ENCODE peak calls at places on chromosomes 2 and 18, in seven cellular contexts. One of them, this sample, is unnamed.

GRCh38 chr2:34193164-34193563 is 594.1 kb upstream of the FAM98A start:
- DNase-seq in IMR-90: no peak
- DNase-seq in H9: no peak
- DNase-seq in mesenchymal stem cell: no peak
- DNase-seq in mesendoderm: no peak
- DNase-seq in neuronal stem cell: no peak
- DNase-seq in H1: no peak
- DNase-seq in this sample: no peak

GRCh38 chr2:72964146-72964525 is 46.8 kb downstream of the EMX1 start:
- DNase-seq in IMR-90: no peak
- DNase-seq in H9: no peak
- DNase-seq in mesenchymal stem cell: no peak
- DNase-seq in mesendoderm: no peak
- DNase-seq in neuronal stem cell: no peak
- DNase-seq in H1: no peak
- DNase-seq in this sample: no peak

GRCh38 chr18:7568426-7568825 is 1.3 kb downstream of the PTPRM start:
- DNase-seq in IMR-90: peak; percentile 20
- DNase-seq in H9: peak; percentile 68
- DNase-seq in mesenchymal stem cell: peak; percentile 59
- DNase-seq in mesendoderm: peak; percentile 74
- DNase-seq in neuronal stem cell: no peak
- DNase-seq in H1: no peak
- DNase-seq in this sample: no peak

GRCh38 chr2:177478029-177478428 is 85.5 kb downstream of the AGPS start:
- DNase-seq in IMR-90: no peak
- DNase-seq in H9: no peak
- DNase-seq in mesenchymal stem cell: no peak
- DNase-seq in mesendoderm: peak; percentile 63
- DNase-seq in neuronal stem cell: no peak
- DNase-seq in H1: no peak
- DNase-seq in this sample: no peak

GRCh38 chr18:23226386-23226785 is 91.1 kb downstream of the CABLES1 start:
- DNase-seq in IMR-90: peak; percentile 61
- DNase-seq in H9: no peak
- DNase-seq in mesenchymal stem cell: peak; percentile 57
- DNase-seq in mesendoderm: no peak
- DNase-seq in neuronal stem cell: no peak
- DNase-seq in H1: no peak
- DNase-seq in this sample: no peak

GRCh38 chr18:79117380-79117779 is 48.2 kb downstream of the ATP9B start:
- DNase-seq in IMR-90: peak; percentile 18
- DNase-seq in H9: no peak
- DNase-seq in mesenchymal stem cell: peak; percentile 13
- DNase-seq in mesendoderm: no peak
- DNase-seq in neuronal stem cell: no peak
- DNase-seq in H1: no peak
- DNase-seq in this sample: no peak

GRCh38 chr2:211802611-211803010 is 736.0 kb downstream of the ERBB4 start:
- DNase-seq in IMR-90: no peak
- DNase-seq in H9: no peak
- DNase-seq in mesenchymal stem cell: no peak
- DNase-seq in mesendoderm: no peak
- DNase-seq in neuronal stem cell: no peak
- DNase-seq in H1: no peak
- DNase-seq in this sample: no peak

GRCh38 chr18:76493213-76494107 is 1.6 kb downstream of the ZNF516 start:
- DNase-seq in IMR-90: peak; percentile 72
- DNase-seq in H9: peak; percentile 64
- DNase-seq in mesenchymal stem cell: peak; percentile 70
- DNase-seq in mesendoderm: peak; percentile 67
- DNase-seq in neuronal stem cell: peak; percentile 43
- DNase-seq in H1: no peak
- DNase-seq in this sample: peak; percentile 14

GRCh38 chr2:17171446-17172049 is 346.7 kb downstream of the RAD51AP2 start:
- DNase-seq in IMR-90: peak; percentile 23
- DNase-seq in H9: peak; percentile 74
- DNase-seq in mesenchymal stem cell: peak; percentile 51
- DNase-seq in mesendoderm: peak; percentile 74
- DNase-seq in neuronal stem cell: peak; percentile 36
- DNase-seq in H1: peak; percentile 64
- DNase-seq in this sample: peak; percentile 75

GRCh38 chr2:49687873-49688272 is 533.6 kb upstream of the FSHR start:
- DNase-seq in IMR-90: no peak
- DNase-seq in H9: no peak
- DNase-seq in mesenchymal stem cell: peak; percentile 2
- DNase-seq in mesendoderm: no peak
- DNase-seq in neuronal stem cell: no peak
- DNase-seq in H1: no peak
- DNase-seq in this sample: no peak

GRCh38 chr18:49094979-49095632 is 144.3 kb upstream of the SMAD7 start:
- DNase-seq in IMR-90: peak; percentile 92
- DNase-seq in H9: no peak
- DNase-seq in mesenchymal stem cell: peak; percentile 82
- DNase-seq in mesendoderm: no peak
- DNase-seq in neuronal stem cell: no peak
- DNase-seq in H1: no peak
- DNase-seq in this sample: no peak

GRCh38 chr2:9205963-9206948 is at the start of gene ASAP2:
- DNase-seq in IMR-90: peak; percentile 68
- DNase-seq in H9: peak; percentile 65
- DNase-seq in mesenchymal stem cell: peak; percentile 77
- DNase-seq in mesendoderm: peak; percentile 60
- DNase-seq in neuronal stem cell: peak; percentile 72
- DNase-seq in H1: peak; percentile 80
- DNase-seq in this sample: peak; percentile 36

DNA sequence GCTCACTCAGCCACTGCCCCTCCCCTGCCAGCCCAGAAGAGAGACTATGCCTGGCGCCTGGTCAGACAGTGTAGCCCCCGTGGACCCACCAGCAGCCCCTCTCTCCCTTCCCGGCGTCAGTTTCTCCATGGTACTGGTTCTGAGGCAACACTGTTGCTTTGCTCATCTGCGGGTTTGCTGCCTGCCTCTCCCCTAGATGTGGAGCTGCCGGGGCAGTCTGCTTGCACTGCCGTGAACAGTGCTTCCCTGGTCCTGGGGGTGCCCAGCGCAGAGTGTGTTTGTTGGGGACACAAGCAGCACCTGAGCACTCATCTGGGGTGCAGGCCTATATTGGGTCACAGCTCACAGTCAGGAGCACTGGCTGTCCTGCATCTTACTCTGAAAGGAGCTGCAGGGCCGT is 309.9 kb downstream of the NDUFA10 start:
- DNase-seq in IMR-90: no peak
- DNase-seq in H9: peak; percentile 14
- DNase-seq in mesenchymal stem cell: no peak
- DNase-seq in mesendoderm: no peak
- DNase-seq in neuronal stem cell: no peak
- DNase-seq in H1: no peak
- DNase-seq in this sample: no peak
- H2AK5ac ChIP-seq in IMR-90: no peak overlapping the region
- H2AK5ac ChIP-seq in H9: no peak overlapping the region
- H2AK5ac ChIP-seq in mesenchymal stem cell: no peak overlapping the region
- H2AK5ac ChIP-seq in mesendoderm: no peak overlapping the region
- H2AK5ac ChIP-seq in neuronal stem cell: peak overlapping the region; percentile 65
- H2AK5ac ChIP-seq in H1: no peak overlapping the region
- H2AK5ac ChIP-seq in this sample: no peak overlapping the region

GRCh38 chr2:126145752-126146151 is 510.2 kb upstream of the GYPC start:
- DNase-seq in IMR-90: no peak
- DNase-seq in H9: no peak
- DNase-seq in mesenchymal stem cell: no peak
- DNase-seq in mesendoderm: peak; percentile 46
- DNase-seq in neuronal stem cell: no peak
- DNase-seq in H1: no peak
- DNase-seq in this sample: no peak
- H2AK5ac ChIP-seq in IMR-90: no peak overlapping the region
- H2AK5ac ChIP-seq in H9: no peak overlapping the region
- H2AK5ac ChIP-seq in mesenchymal stem cell: no peak overlapping the region
- H2AK5ac ChIP-seq in mesendoderm: peak overlapping the region; percentile 36
- H2AK5ac ChIP-seq in neuronal stem cell: no peak overlapping the region
- H2AK5ac ChIP-seq in H1: no peak overlapping the region
- H2AK5ac ChIP-seq in this sample: no peak overlapping the region

GRCh38 chr2:128261245-128262128 is 57.2 kb downstream of the HS6ST1 start:
- DNase-seq in IMR-90: no peak
- DNase-seq in H9: peak; percentile 37
- DNase-seq in mesenchymal stem cell: no peak
- DNase-seq in mesendoderm: no peak
- DNase-seq in neuronal stem cell: no peak
- DNase-seq in H1: peak; percentile 67
- DNase-seq in this sample: no peak
- H2AK5ac ChIP-seq in IMR-90: peak overlapping the region; percentile 56
- H2AK5ac ChIP-seq in H9: no peak overlapping the region
- H2AK5ac ChIP-seq in mesenchymal stem cell: peak overlapping the region; percentile 40
- H2AK5ac ChIP-seq in mesendoderm: no peak overlapping the region
- H2AK5ac ChIP-seq in neuronal stem cell: peak overlapping the region; percentile 100
- H2AK5ac ChIP-seq in H1: peak overlapping the region; percentile 82
- H2AK5ac ChIP-seq in this sample: peak overlapping the region; percentile 49

GRCh38 chr18:9696701-9697100 is 11.4 kb upstream of the RAB31 start:
- DNase-seq in IMR-90: no peak
- DNase-seq in H9: no peak
- DNase-seq in mesenchymal stem cell: no peak
- DNase-seq in mesendoderm: no peak
- DNase-seq in neuronal stem cell: no peak
- DNase-seq in H1: no peak
- DNase-seq in this sample: no peak
- H2AK5ac ChIP-seq in IMR-90: no peak overlapping the region
- H2AK5ac ChIP-seq in H9: no peak overlapping the region
- H2AK5ac ChIP-seq in mesenchymal stem cell: no peak overlapping the region
- H2AK5ac ChIP-seq in mesendoderm: no peak overlapping the region
- H2AK5ac ChIP-seq in neuronal stem cell: no peak overlapping the region
- H2AK5ac ChIP-seq in H1: no peak overlapping the region
- H2AK5ac ChIP-seq in this sample: no peak overlapping the region

GRCh38 chr2:53697686-53698085 is 69.9 kb upstream of the CHAC2 start:
- DNase-seq in IMR-90: no peak
- DNase-seq in H9: no peak
- DNase-seq in mesenchymal stem cell: no peak
- DNase-seq in mesendoderm: no peak
- DNase-seq in neuronal stem cell: no peak
- DNase-seq in H1: no peak
- DNase-seq in this sample: peak; percentile 72
- H2AK5ac ChIP-seq in IMR-90: no peak overlapping the region
- H2AK5ac ChIP-seq in H9: no peak overlapping the region
- H2AK5ac ChIP-seq in mesenchymal stem cell: no peak overlapping the region
- H2AK5ac ChIP-seq in mesendoderm: no peak overlapping the region
- H2AK5ac ChIP-seq in neuronal stem cell: no peak overlapping the region
- H2AK5ac ChIP-seq in H1: no peak overlapping the region
- H2AK5ac ChIP-seq in this sample: no peak overlapping the region

GRCh38 chr18:22164337-22165048 is 4.9 kb upstream of the GATA6 start:
- DNase-seq in IMR-90: no peak
- DNase-seq in H9: no peak
- DNase-seq in mesenchymal stem cell: no peak
- DNase-seq in mesendoderm: no peak
- DNase-seq in neuronal stem cell: no peak
- DNase-seq in H1: no peak
- DNase-seq in this sample: no peak
- H2AK5ac ChIP-seq in IMR-90: no peak overlapping the region
- H2AK5ac ChIP-seq in H9: no peak overlapping the region
- H2AK5ac ChIP-seq in mesenchymal stem cell: no peak overlapping the region
- H2AK5ac ChIP-seq in mesendoderm: peak overlapping the region; percentile 40
- H2AK5ac ChIP-seq in neuronal stem cell: no peak overlapping the region
- H2AK5ac ChIP-seq in H1: no peak overlapping the region
- H2AK5ac ChIP-seq in this sample: no peak overlapping the region

DNA sequence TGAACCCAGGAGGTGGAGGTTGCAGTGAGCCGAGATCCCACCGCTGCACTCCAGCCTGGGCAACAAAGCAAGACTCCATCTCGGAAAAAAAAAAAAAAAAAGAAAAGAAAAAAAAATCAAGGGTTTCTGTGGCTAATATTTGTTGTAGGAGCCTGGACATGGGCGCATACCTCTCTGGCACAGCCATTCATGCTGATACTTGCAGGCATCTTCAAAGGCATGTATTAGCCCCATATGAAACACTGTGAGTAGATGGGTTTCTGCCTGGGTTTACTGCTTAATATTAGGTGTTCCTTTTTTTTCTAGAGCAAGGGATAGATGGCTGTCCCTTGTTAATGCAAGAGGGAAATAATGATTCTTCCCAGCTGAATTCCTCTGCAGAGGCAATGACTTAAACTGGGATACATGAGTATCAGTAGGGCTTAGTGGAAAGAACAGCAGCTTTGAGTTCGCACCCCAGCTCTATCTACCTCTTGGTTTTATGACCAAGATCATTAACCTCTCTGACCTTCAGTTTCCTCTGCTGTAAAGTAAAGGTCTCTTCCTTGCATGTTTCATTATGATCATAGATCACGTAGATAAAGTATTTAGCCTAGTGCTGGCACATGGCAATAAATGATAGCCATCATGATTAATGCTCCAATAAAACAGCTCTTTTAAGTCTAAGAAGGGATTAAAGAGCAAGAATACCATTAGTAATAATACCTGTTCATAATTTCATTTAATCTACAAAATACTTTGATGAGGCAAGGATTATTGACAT is 4.5 kb upstream of the ATL2 start:
- DNase-seq in IMR-90: no peak
- DNase-seq in H9: no peak
- DNase-seq in mesenchymal stem cell: no peak
- DNase-seq in mesendoderm: no peak
- DNase-seq in neuronal stem cell: no peak
- DNase-seq in H1: no peak
- DNase-seq in this sample: no peak
- H2AK5ac ChIP-seq in IMR-90: no peak overlapping the region
- H2AK5ac ChIP-seq in H9: no peak overlapping the region
- H2AK5ac ChIP-seq in mesenchymal stem cell: no peak overlapping the region
- H2AK5ac ChIP-seq in mesendoderm: no peak overlapping the region
- H2AK5ac ChIP-seq in neuronal stem cell: no peak overlapping the region
- H2AK5ac ChIP-seq in H1: no peak overlapping the region
- H2AK5ac ChIP-seq in this sample: no peak overlapping the region

DNA sequence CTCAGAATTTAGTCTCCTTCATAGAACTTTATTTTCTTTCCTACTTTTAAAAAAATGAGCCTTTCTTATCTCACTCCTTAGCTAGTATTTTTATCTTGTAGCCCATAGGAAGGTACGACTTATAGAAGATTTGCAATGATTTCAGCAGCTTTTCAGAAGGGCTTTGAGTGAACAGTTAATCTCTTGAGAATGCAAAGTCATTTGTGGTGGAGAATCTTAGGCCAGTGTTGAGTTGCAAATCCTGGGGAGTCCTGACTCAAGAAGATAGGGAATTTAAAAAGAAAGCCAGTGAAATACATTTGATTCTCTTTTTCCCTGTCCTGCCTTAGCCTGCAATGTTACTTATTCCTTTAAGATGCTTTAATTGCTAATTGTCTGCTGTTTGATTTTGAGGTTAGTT is 33.6 kb downstream of the LYPD6 start:
- DNase-seq in IMR-90: no peak
- DNase-seq in H9: no peak
- DNase-seq in mesenchymal stem cell: peak; percentile 61
- DNase-seq in mesendoderm: peak; percentile 54
- DNase-seq in neuronal stem cell: peak; percentile 8
- DNase-seq in H1: no peak
- DNase-seq in this sample: no peak
- H2AK5ac ChIP-seq in IMR-90: no peak overlapping the region
- H2AK5ac ChIP-seq in H9: no peak overlapping the region
- H2AK5ac ChIP-seq in mesenchymal stem cell: no peak overlapping the region
- H2AK5ac ChIP-seq in mesendoderm: no peak overlapping the region
- H2AK5ac ChIP-seq in neuronal stem cell: no peak overlapping the region
- H2AK5ac ChIP-seq in H1: no peak overlapping the region
- H2AK5ac ChIP-seq in this sample: no peak overlapping the region

GRCh38 chr18:12278153-12278764 is 24.1 kb downstream of the CIDEA start:
- DNase-seq in IMR-90: peak; percentile 13
- DNase-seq in H9: peak; percentile 65
- DNase-seq in mesenchymal stem cell: no peak
- DNase-seq in mesendoderm: peak; percentile 70
- DNase-seq in neuronal stem cell: no peak
- DNase-seq in H1: no peak
- DNase-seq in this sample: peak; percentile 27
- H2AK5ac ChIP-seq in IMR-90: peak overlapping the region; percentile 98
- H2AK5ac ChIP-seq in H9: no peak overlapping the region
- H2AK5ac ChIP-seq in mesenchymal stem cell: peak overlapping the region; percentile 40
- H2AK5ac ChIP-seq in mesendoderm: no peak overlapping the region
- H2AK5ac ChIP-seq in neuronal stem cell: peak overlapping the region; percentile 16
- H2AK5ac ChIP-seq in H1: no peak overlapping the region
- H2AK5ac ChIP-seq in this sample: peak overlapping the region; percentile 67

GRCh38 chr2:43478423-43479086 is 117.3 kb downstream of the THADA start:
- DNase-seq in IMR-90: peak; percentile 43
- DNase-seq in H9: no peak
- DNase-seq in mesenchymal stem cell: no peak
- DNase-seq in mesendoderm: no peak
- DNase-seq in neuronal stem cell: no peak
- DNase-seq in H1: no peak
- DNase-seq in this sample: no peak
- H2AK5ac ChIP-seq in IMR-90: no peak overlapping the region
- H2AK5ac ChIP-seq in H9: no peak overlapping the region
- H2AK5ac ChIP-seq in mesenchymal stem cell: no peak overlapping the region
- H2AK5ac ChIP-seq in mesendoderm: no peak overlapping the region
- H2AK5ac ChIP-seq in neuronal stem cell: no peak overlapping the region
- H2AK5ac ChIP-seq in H1: no peak overlapping the region
- H2AK5ac ChIP-seq in this sample: no peak overlapping the region

This sample was measured in trophoblast cell.